ENCODE peak calls at places on chromosomes 6 and 20, in five cellular contexts. O, N, T, P and R are unnamed samples.
A peak's percentile ranks its signal among the peaks of the same experiment; 100 is the strongest.

GRCh38 chr6:108557494-108558371 is 3.0 kb upstream of the FOXO3 start:
- DNase-seq in O (peak; percentile 88), N (peak; percentile 89), P (no peak), T (peak; percentile 87), R (peak; percentile 69)

GRCh38 chr6:133184798-133185380 is 56.3 kb upstream of the EYA4 start:
- DNase-seq in N (peak; percentile 19), T (no peak), O (no peak), P (no peak), R (no peak)

GRCh38 chr20:46010491-46011405 is 2.0 kb downstream of the MMP9 start:
- DNase-seq in T (no peak), N (peak; percentile 49), O (no peak), P (no peak), R (peak; percentile 53)

GRCh38 chr6:13398081-13398406 is 69.7 kb upstream of the TBC1D7 start:
- DNase-seq in P (no peak), O (no peak), T (no peak), N (no peak), R (no peak)

GRCh38 chr6:153511896-153512496 is 380.9 kb upstream of the RGS17 start:
- DNase-seq in O (no peak), N (peak; percentile 17), T (no peak), P (no peak), R (no peak)

GRCh38 chr6:153214439-153214838 is 83.4 kb upstream of the RGS17 start:
- DNase-seq in P (no peak), O (no peak), N (no peak), T (no peak), R (no peak)

GRCh38 chr6:166540631-166541331 is 45.7 kb downstream of the RAMACL start:
- DNase-seq in P (no peak), N (no peak), O (no peak), T (no peak), R (peak; percentile 56)

GRCh38 chr6:45997875-45998506 is 17.7 kb downstream of the CLIC5 start:
- DNase-seq in O (no peak), T (no peak), N (no peak), P (no peak), R (no peak)

GRCh38 chr6:28281288-28282064 is at the start of gene PGBD1:
- DNase-seq in T (peak; percentile 84), N (peak; percentile 92), P (no peak), O (peak; percentile 52), R (peak; percentile 43)

GRCh38 chr6:37262446-37263026 is 4.6 kb upstream of the TMEM217 start:
- DNase-seq in P (no peak), N (no peak), O (no peak), T (no peak), R (no peak)

GRCh38 chr6:40807484-40807883 is 220.3 kb upstream of the LRFN2 start:
- DNase-seq in T (no peak), O (no peak), N (no peak), P (no peak), R (no peak)

GRCh38 chr6:159989882-159990480 is 21.1 kb downstream of the IGF2R start:
- DNase-seq in N (no peak), O (no peak), P (no peak), T (no peak), R (no peak)

GRCh38 chr20:34736106-34736505 is 32.0 kb downstream of the TP53INP2 start:
- DNase-seq in T (no peak), P (no peak), N (no peak), O (no peak), R (no peak)

GRCh38 chr6:52261229-52261628 is 16.9 kb upstream of the IL17F start:
- DNase-seq in T (no peak), P (no peak), N (no peak), O (no peak), R (no peak)

GRCh38 chr20:39269031-39269461 is 306.9 kb downstream of the DHX35 start:
- DNase-seq in T (peak; percentile 29), O (peak; percentile 3), N (peak; percentile 89), P (no peak), R (peak; percentile 38)

GRCh38 chr6:26197736-26198625 is 110.8 kb downstream of the HFE start:
- DNase-seq in O (no peak), N (peak; percentile 81), T (peak; percentile 26), P (no peak), R (peak; percentile 53)

GRCh38 chr6:161257778-161258457 is 15.9 kb downstream of the AGPAT4 start:
- DNase-seq in T (no peak), O (no peak), N (no peak), P (no peak), R (no peak)

GRCh38 chr6:6515691-6516607 is 72.6 kb upstream of the LY86 start:
- DNase-seq in P (no peak), N (peak; percentile 6), O (no peak), T (no peak), R (no peak)

GRCh38 chr6:57013501-57013900 is 33.0 kb upstream of the KIAA1586 start:
- DNase-seq in N (no peak), O (no peak), T (no peak), P (no peak), R (no peak)

GRCh38 chr20:35360033-35360432 is 51.7 kb downstream of the UQCC1 start:
- DNase-seq in P (no peak), N (no peak), O (no peak), T (no peak), R (no peak)

GRCh38 chr20:58022711-58023110 is 205.7 kb downstream of the ANKRD60 start:
- DNase-seq in O (no peak), P (no peak), N (no peak), T (no peak), R (no peak)

GRCh38 chr6:151155095-151155494 is 84.7 kb upstream of the AKAP12 start:
- DNase-seq in T (no peak), N (no peak), P (no peak), O (no peak), R (no peak)

GRCh38 chr6:12785301-12785700 is 68.7 kb downstream of the PHACTR1 start:
- DNase-seq in P (no peak), N (no peak), T (no peak), O (no peak), R (no peak)

GRCh38 chr6:111781055-111781708 is 92.1 kb downstream of the FYN start:
- DNase-seq in T (no peak), O (no peak), N (no peak), P (no peak), R (no peak)

GRCh38 chr20:37686762-37687477 is 6.9 kb upstream of the CTNNBL1 start:
- DNase-seq in T (no peak), N (no peak), P (no peak), O (no peak), R (no peak)

GRCh38 chr6:157276134-157276532 is 47.2 kb downstream of the TMEM242 start:
- DNase-seq in P (no peak), N (no peak), O (no peak), T (no peak), R (no peak)

GRCh38 chr20:15310361-15310760 is 972.9 kb upstream of the FLRT3 start:
- DNase-seq in O (no peak), T (no peak), N (no peak), P (no peak), R (no peak)

GRCh38 chr6:112640895-112641294 is 293.8 kb downstream of the RFPL4B start:
- DNase-seq in N (no peak), T (no peak), P (no peak), O (no peak), R (no peak)

GRCh38 chr20:62929051-62929538 is 2.8 kb upstream of the DIDO1 start:
- DNase-seq in T (no peak), N (no peak), P (no peak), O (peak; percentile 44), R (peak; percentile 58)